ENCODE peak calls at places on chromosome 5, in four cellular contexts. One of them, this sample, is unnamed. For H3K27me3, the result is how much of the 10 kb centered on the place peaks cover.

GRCh38 chr5:157335534-157336422 is 69.9 kb downstream of the CYFIP2 start:
- DNase-seq in IMR-90: peak
- DNase-seq in effector memory CD4-positive, alpha-beta T cell: no peak
- DNase-seq in H9: no peak
- DNase-seq in this sample: peak

GRCh38 chr5:132849347-132849746 is 16.9 kb downstream of the GDF9 start:
- DNase-seq in effector memory CD4-positive, alpha-beta T cell: no peak
- DNase-seq in IMR-90: no peak
- DNase-seq in H9: no peak
- DNase-seq in this sample: peak

GRCh38 chr5:86909896-86910295 is 292.2 kb downstream of the COX7C start:
- DNase-seq in H9: no peak
- DNase-seq in IMR-90: peak
- DNase-seq in effector memory CD4-positive, alpha-beta T cell: no peak
- DNase-seq in this sample: peak

GRCh38 chr5:1106385-1107166 is 5.3 kb downstream of the SLC12A7 start:
- DNase-seq in H9: no peak
- DNase-seq in effector memory CD4-positive, alpha-beta T cell: no peak
- DNase-seq in IMR-90: no peak
- DNase-seq in this sample: no peak

GRCh38 chr5:6026766-6027165 is 351.6 kb downstream of the MED10 start:
- DNase-seq in IMR-90: no peak
- DNase-seq in effector memory CD4-positive, alpha-beta T cell: no peak
- DNase-seq in H9: no peak
- DNase-seq in this sample: no peak

GRCh38 chr5:125316913-125317545 is 570.6 kb upstream of the ZNF608 start:
- DNase-seq in IMR-90: no peak
- DNase-seq in H9: no peak
- DNase-seq in effector memory CD4-positive, alpha-beta T cell: no peak
- DNase-seq in this sample: no peak

GRCh38 chr5:68433921-68434879 is 218.6 kb downstream of the PIK3R1 start:
- DNase-seq in H9: peak
- DNase-seq in IMR-90: peak
- DNase-seq in effector memory CD4-positive, alpha-beta T cell: peak
- DNase-seq in this sample: peak

GRCh38 chr5:91301459-91301858 is 81.7 kb downstream of the ARRDC3 start:
- DNase-seq in H9: no peak
- DNase-seq in effector memory CD4-positive, alpha-beta T cell: no peak
- DNase-seq in IMR-90: peak
- DNase-seq in this sample: peak

GRCh38 chr5:3114467-3114866 is 363.0 kb upstream of the IRX2 start:
- DNase-seq in effector memory CD4-positive, alpha-beta T cell: no peak
- DNase-seq in IMR-90: no peak
- DNase-seq in H9: no peak
- DNase-seq in this sample: no peak

GRCh38 chr5:158317507-158317906 is 458.6 kb upstream of the CLINT1 start:
- DNase-seq in IMR-90: no peak
- DNase-seq in effector memory CD4-positive, alpha-beta T cell: no peak
- DNase-seq in H9: no peak
- DNase-seq in this sample: no peak

GRCh38 chr5:7261049-7261448 is 134.9 kb upstream of the ADCY2 start:
- DNase-seq in effector memory CD4-positive, alpha-beta T cell: no peak
- DNase-seq in H9: peak
- DNase-seq in IMR-90: no peak
- DNase-seq in this sample: peak

GRCh38 chr5:36606437-36607113 is at the start of gene SLC1A3:
- DNase-seq in IMR-90: peak
- DNase-seq in effector memory CD4-positive, alpha-beta T cell: no peak
- DNase-seq in H9: peak
- DNase-seq in this sample: peak

GRCh38 chr5:4653475-4653874 is 486.7 kb upstream of the ADAMTS16 start:
- DNase-seq in H9: no peak
- DNase-seq in effector memory CD4-positive, alpha-beta T cell: no peak
- DNase-seq in IMR-90: no peak
- DNase-seq in this sample: no peak

GRCh38 chr5:142819816-142820215 is 49.6 kb downstream of the ARHGAP26 start:
- DNase-seq in effector memory CD4-positive, alpha-beta T cell: no peak
- DNase-seq in IMR-90: peak
- DNase-seq in H9: no peak
- DNase-seq in this sample: peak

GRCh38 chr5:147918899-147919298 is 12.6 kb upstream of the C5orf46 start:
- DNase-seq in effector memory CD4-positive, alpha-beta T cell: no peak
- DNase-seq in H9: no peak
- DNase-seq in IMR-90: no peak
- DNase-seq in this sample: no peak

GRCh38 chr5:159337291-159337974 is 7.1 kb upstream of the IL12B start:
- DNase-seq in H9: no peak
- DNase-seq in IMR-90: peak
- DNase-seq in effector memory CD4-positive, alpha-beta T cell: peak
- DNase-seq in this sample: peak

GRCh38 chr5:103894882-103895281 is 332.3 kb upstream of the NUDT12 start:
- DNase-seq in H9: no peak
- DNase-seq in effector memory CD4-positive, alpha-beta T cell: no peak
- DNase-seq in IMR-90: no peak
- DNase-seq in this sample: peak

GRCh38 chr5:75052461-75053285 is at the start of gene GCNT4:
- DNase-seq in IMR-90: peak
- DNase-seq in H9: peak
- DNase-seq in effector memory CD4-positive, alpha-beta T cell: peak
- DNase-seq in this sample: peak

GRCh38 chr5:144453753-144454152 is 283.1 kb downstream of the KCTD16 start:
- DNase-seq in IMR-90: no peak
- DNase-seq in effector memory CD4-positive, alpha-beta T cell: no peak
- DNase-seq in H9: no peak
- DNase-seq in this sample: no peak

GRCh38 chr5:75656311-75657003 is 45.2 kb downstream of the ANKDD1B start:
- DNase-seq in IMR-90: peak
- DNase-seq in effector memory CD4-positive, alpha-beta T cell: no peak
- DNase-seq in H9: no peak
- DNase-seq in this sample: peak

GRCh38 chr5:1726956-1727355 is 72.7 kb downstream of the MRPL36 start:
- DNase-seq in effector memory CD4-positive, alpha-beta T cell: no peak
- DNase-seq in IMR-90: no peak
- DNase-seq in H9: peak
- DNase-seq in this sample: no peak

GRCh38 chr5:159902444-159903121 is 13.7 kb upstream of the ADRA1B start:
- DNase-seq in H9: no peak
- DNase-seq in effector memory CD4-positive, alpha-beta T cell: no peak
- DNase-seq in IMR-90: peak
- DNase-seq in this sample: no peak

GRCh38 chr5:110031402-110032140 is 341.8 kb downstream of the MAN2A1 start:
- DNase-seq in effector memory CD4-positive, alpha-beta T cell: no peak
- DNase-seq in IMR-90: no peak
- DNase-seq in H9: no peak
- DNase-seq in this sample: no peak

GRCh38 chr5:7850241-7850532 is 746 bp downstream of the CFAP90 start:
- DNase-seq in H9: peak
- DNase-seq in IMR-90: no peak
- DNase-seq in effector memory CD4-positive, alpha-beta T cell: no peak
- DNase-seq in this sample: no peak

GRCh38 chr5:171673328-171673727 is 112.3 kb upstream of the SMIM23 start:
- DNase-seq in H9: no peak
- DNase-seq in effector memory CD4-positive, alpha-beta T cell: no peak
- DNase-seq in IMR-90: no peak
- DNase-seq in this sample: no peak

GRCh38 chr5:5497132-5497748 is 74.8 kb downstream of the ICE1 start:
- DNase-seq in effector memory CD4-positive, alpha-beta T cell: no peak
- DNase-seq in H9: peak
- DNase-seq in IMR-90: peak
- DNase-seq in this sample: peak

GRCh38 chr5:132257131-132258101 is at the start of gene PDLIM4:
- DNase-seq in IMR-90: no peak
- DNase-seq in H9: peak
- DNase-seq in effector memory CD4-positive, alpha-beta T cell: no peak
- DNase-seq in this sample: peak

GRCh38 chr5:144698454-144698853 is 527.8 kb downstream of the KCTD16 start:
- DNase-seq in effector memory CD4-positive, alpha-beta T cell: no peak
- DNase-seq in H9: no peak
- DNase-seq in IMR-90: peak
- DNase-seq in this sample: no peak

DNA sequence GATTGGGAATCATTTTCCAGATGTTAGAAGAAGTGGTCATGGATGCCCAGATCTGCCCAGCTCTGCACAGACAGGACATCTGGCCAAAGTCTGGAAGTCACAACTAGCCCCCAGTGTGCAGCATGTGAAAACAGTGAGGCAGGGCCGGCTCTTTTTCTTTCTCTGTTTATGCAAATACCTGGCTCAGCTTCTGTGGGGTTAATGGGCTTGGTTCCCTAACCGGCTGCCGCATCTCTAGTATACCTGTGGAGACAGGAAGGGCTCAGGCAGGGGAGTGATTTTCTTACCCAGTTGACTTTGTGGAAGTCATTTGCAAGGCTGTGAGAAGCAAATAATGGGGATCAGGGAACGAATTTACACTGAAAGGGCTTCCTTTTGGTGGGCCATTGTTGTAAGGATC is 254.8 kb upstream of the PANK3 start:
- DNase-seq in IMR-90: no peak
- DNase-seq in effector memory CD4-positive, alpha-beta T cell: no peak
- DNase-seq in H9: peak
- DNase-seq in this sample: no peak
- H3K27me3 ChIP-seq in IMR-90: under half
- H3K27me3 ChIP-seq in effector memory CD4-positive, alpha-beta T cell: under half
- H3K27me3 ChIP-seq in H9: under half
- H3K27me3 ChIP-seq in this sample: under half

GRCh38 chr5:139901971-139902370 is 106.4 kb downstream of the PSD2 start:
- DNase-seq in effector memory CD4-positive, alpha-beta T cell: no peak
- DNase-seq in IMR-90: no peak
- DNase-seq in H9: no peak
- DNase-seq in this sample: no peak
- H3K27me3 ChIP-seq in effector memory CD4-positive, alpha-beta T cell: under half
- H3K27me3 ChIP-seq in IMR-90: half or more
- H3K27me3 ChIP-seq in H9: under half
- H3K27me3 ChIP-seq in this sample: under half

GRCh38 chr5:61816585-61817450 is 484.8 kb downstream of the ZSWIM6 start:
- DNase-seq in effector memory CD4-positive, alpha-beta T cell: no peak
- DNase-seq in H9: no peak
- DNase-seq in IMR-90: no peak
- DNase-seq in this sample: no peak
- H3K27me3 ChIP-seq in effector memory CD4-positive, alpha-beta T cell: under half
- H3K27me3 ChIP-seq in H9: under half
- H3K27me3 ChIP-seq in IMR-90: under half
- H3K27me3 ChIP-seq in this sample: under half

DNA sequence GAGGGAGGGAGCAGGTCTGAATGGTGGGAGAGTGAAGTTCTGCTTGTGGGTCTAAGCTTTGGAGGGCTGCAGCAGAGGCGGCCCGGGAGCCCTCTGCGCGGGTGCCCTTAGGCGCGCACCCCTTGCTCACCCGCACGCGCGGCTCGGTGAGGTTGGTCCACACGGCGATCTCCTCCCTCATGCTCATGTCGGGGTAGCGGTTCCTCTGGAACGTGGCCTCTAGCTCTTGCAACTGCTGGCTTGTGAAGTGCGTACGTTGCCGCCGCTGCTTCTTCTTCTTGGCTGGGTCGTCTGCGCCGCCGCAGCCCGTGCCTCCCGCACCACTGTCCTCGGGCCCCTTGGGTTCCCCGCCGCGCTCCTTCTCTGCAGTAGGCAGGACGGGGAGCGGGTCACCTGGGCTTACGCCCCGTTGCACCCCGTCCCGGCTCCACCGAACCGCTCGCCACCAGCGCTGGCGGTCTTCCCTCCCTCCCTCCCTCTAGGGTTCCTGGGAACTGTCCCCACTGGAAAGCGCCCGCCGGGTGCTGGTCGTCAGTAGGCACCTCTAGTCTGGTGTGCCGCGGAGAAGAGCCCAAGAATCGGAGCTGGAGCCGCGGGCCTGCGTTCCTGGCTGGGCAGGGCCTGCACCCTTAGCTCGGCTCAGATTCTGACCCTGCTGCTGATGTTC is 2.7 kb downstream of the PITX1 start:
- DNase-seq in IMR-90: peak
- DNase-seq in H9: peak
- DNase-seq in effector memory CD4-positive, alpha-beta T cell: no peak
- DNase-seq in this sample: peak
- H3K27me3 ChIP-seq in IMR-90: under half
- H3K27me3 ChIP-seq in H9: half or more
- H3K27me3 ChIP-seq in effector memory CD4-positive, alpha-beta T cell: half or more
- H3K27me3 ChIP-seq in this sample: half or more

GRCh38 chr5:54909911-54910870 is 75.2 kb downstream of the ESM1 start:
- DNase-seq in H9: no peak
- DNase-seq in effector memory CD4-positive, alpha-beta T cell: no peak
- DNase-seq in IMR-90: peak
- DNase-seq in this sample: peak
- H3K27me3 ChIP-seq in H9: under half
- H3K27me3 ChIP-seq in effector memory CD4-positive, alpha-beta T cell: under half
- H3K27me3 ChIP-seq in IMR-90: under half
- H3K27me3 ChIP-seq in this sample: under half